ENCODE peak calls at places on chromosome 6, in six cellular contexts. T, Z, K, X, O and P are unnamed samples.

GRCh38 chr6:7848229-7848628 is 62.4 kb downstream of the TXNDC5 start:
- DNase-seq in T (no peak), Z (no peak), K (no peak), X (no peak), O (no peak), P (no peak)

GRCh38 chr6:9766240-9766915 is 648.5 kb downstream of the TFAP2A start:
- DNase-seq in T (no peak), Z (peak; percentile 55), K (no peak), X (no peak), O (no peak), P (no peak)

GRCh38 chr6:116983375-116983774 is 106.3 kb downstream of the RFX6 start:
- DNase-seq in T (no peak), Z (no peak), K (no peak), X (no peak), O (no peak), P (no peak)

GRCh38 chr6:168293641-168294530 is 25.7 kb downstream of the DACT2 start:
- DNase-seq in T (no peak), Z (no peak), K (peak; percentile 42), X (no peak), O (no peak), P (no peak)

GRCh38 chr6:19297880-19298279 is 539.3 kb upstream of the ID4 start:
- DNase-seq in T (no peak), Z (no peak), K (no peak), X (no peak), O (no peak), P (no peak)

GRCh38 chr6:100435299-100435698 is 29.4 kb downstream of the SIM1 start:
- DNase-seq in T (no peak), Z (peak; percentile 56), K (no peak), X (no peak), O (no peak), P (no peak)

GRCh38 chr6:2132416-2132815 is 113.0 kb downstream of the GMDS start:
- DNase-seq in T (no peak), Z (no peak), K (no peak), X (no peak), O (no peak), P (peak; percentile 23)

GRCh38 chr6:3383525-3383924 is 73.3 kb downstream of the SLC22A23 start:
- DNase-seq in T (no peak), Z (peak; percentile 38), K (no peak), X (no peak), O (no peak), P (peak; percentile 59)

GRCh38 chr6:166330612-166331011 is 11.7 kb downstream of the SFT2D1 start:
- DNase-seq in T (no peak), Z (no peak), K (peak; percentile 84), X (peak; percentile 67), O (peak; percentile 82), P (no peak)

GRCh38 chr6:12538881-12539357 is 177.6 kb upstream of the PHACTR1 start:
- DNase-seq in T (no peak), Z (peak; percentile 24), K (no peak), X (peak; percentile 25), O (peak; percentile 76), P (peak; percentile 65)

GRCh38 chr6:30093951-30094350 is 18.4 kb upstream of the RNF39 start:
- DNase-seq in T (no peak), Z (no peak), K (no peak), X (no peak), O (no peak), P (no peak)

GRCh38 chr6:85585741-85586140 is 7.9 kb downstream of the SNX14 start:
- DNase-seq in T (no peak), Z (peak; percentile 26), K (no peak), X (no peak), O (no peak), P (no peak)

GRCh38 chr6:151002562-151002961 is 137.1 kb downstream of the MTHFD1L start:
- DNase-seq in T (no peak), Z (no peak), K (peak; percentile 52), X (no peak), O (no peak), P (no peak)

GRCh38 chr6:117440558-117441525 is 15.1 kb upstream of the ROS1 start:
- DNase-seq in T (no peak), Z (peak; percentile 99), K (no peak), X (no peak), O (no peak), P (no peak)

GRCh38 chr6:132814716-132815570 is 574 bp downstream of the RPS12 start:
- DNase-seq in T (no peak), Z (no peak), K (no peak), X (no peak), O (peak; percentile 57), P (no peak)

GRCh38 chr6:102798631-102799030 is 1405.1 kb downstream of the GRIK2 start:
- DNase-seq in T (no peak), Z (no peak), K (no peak), X (no peak), O (no peak), P (no peak)

GRCh38 chr6:139926711-139927110 is 552.3 kb upstream of the CITED2 start:
- DNase-seq in T (no peak), Z (peak; percentile 38), K (no peak), X (no peak), O (no peak), P (no peak)

GRCh38 chr6:170082531-170083187 is 208.2 kb downstream of the DLL1 start:
- DNase-seq in T (no peak), Z (no peak), K (peak; percentile 75), X (no peak), O (no peak), P (no peak)

DNA sequence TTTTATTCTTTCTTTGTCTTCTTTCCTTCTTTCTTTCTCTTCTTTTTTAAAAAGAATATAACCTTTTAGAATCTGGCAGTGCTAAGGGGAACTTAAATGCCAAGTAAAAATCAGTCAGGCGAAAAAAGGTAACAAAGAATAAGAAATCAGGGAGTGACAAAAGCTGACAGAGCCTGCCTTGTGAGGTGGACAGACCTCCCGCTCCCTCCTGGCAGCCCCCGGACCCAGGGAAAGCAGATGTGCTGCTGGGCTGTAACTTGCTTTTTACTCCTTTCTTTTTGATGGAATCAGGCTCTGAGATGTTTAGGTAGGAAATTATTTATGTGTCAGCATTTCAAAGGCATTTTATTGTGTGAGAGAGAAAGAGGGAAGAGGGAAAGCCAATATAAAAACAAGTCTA is 95.5 kb upstream of the TRAF3IP2 start:
- DNase-seq in T (no peak), Z (no peak), K (peak; percentile 63), X (no peak), O (no peak), P (no peak)
- H3K4me3 ChIP-seq in T (no peak overlapping the region), Z (no peak overlapping the region), K (no peak overlapping the region), X (no peak overlapping the region), O (no peak overlapping the region), P (no peak overlapping the region)

GRCh38 chr6:149896491-149896890 is 1.4 kb downstream of the RAET1E start:
- DNase-seq in T (no peak), Z (peak; percentile 51), K (peak; percentile 45), X (no peak), O (peak; percentile 62), P (no peak)

GRCh38 chr6:149898966-149899365 is 1.1 kb upstream of the RAET1E start:
- DNase-seq in T (no peak), Z (no peak), K (peak; percentile 78), X (no peak), O (peak; percentile 16), P (no peak)

GRCh38 chr6:149897015-149897697 is 757 bp downstream of the RAET1E start:
- DNase-seq in T (peak; percentile 71), Z (peak; percentile 97), K (peak; percentile 98), X (peak; percentile 79), O (peak; percentile 95), P (peak; percentile 46)

GRCh38 chr6:149897855-149898744 is at the start of gene RAET1E:
- DNase-seq in T (no peak), Z (no peak), K (peak; percentile 84), X (no peak), O (peak; percentile 45), P (no peak)

DNA sequence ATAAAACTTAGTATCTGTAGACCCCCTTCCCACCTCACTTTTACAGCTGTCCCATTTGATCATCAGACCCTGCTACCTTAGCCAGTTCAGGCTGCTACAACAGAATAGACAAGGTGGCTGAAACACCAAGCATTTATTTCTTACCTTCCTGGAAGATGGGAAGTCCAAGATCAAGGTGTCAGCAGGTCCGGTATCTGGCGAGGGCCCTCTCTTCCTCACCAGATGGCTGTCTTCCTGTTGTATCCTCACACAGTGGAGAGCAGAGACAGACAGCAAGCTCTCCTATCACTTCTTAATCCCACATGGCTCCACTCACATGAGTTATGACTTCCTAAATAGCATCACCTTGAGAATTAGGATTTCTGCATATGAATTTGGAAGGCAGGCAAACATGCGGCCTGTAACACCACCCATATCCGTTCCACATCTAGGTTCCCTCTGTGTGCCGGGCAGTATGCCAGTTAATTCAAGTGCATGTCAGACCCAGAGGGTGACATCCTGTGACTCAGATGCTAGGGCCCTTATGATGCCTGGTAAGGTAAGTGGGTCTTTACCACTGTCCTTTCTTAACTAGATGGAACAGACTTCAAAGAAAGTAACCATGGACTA is 2.1 kb downstream of the RAET1E start:
- DNase-seq in T (no peak), Z (peak; percentile 72), K (peak; percentile 90), X (peak; percentile 30), O (peak; percentile 74), P (peak; percentile 40)
- H3K4me3 ChIP-seq in T (no peak overlapping the region), Z (no peak overlapping the region), K (no peak overlapping the region), X (no peak overlapping the region), O (no peak overlapping the region), P (no peak overlapping the region)

GRCh38 chr6:26029857-26030653 is 57.2 kb upstream of the HFE start:
- DNase-seq in T (no peak), Z (no peak), K (no peak), X (no peak), O (no peak), P (no peak)

GRCh38 chr6:26029570-26029856 is 57.7 kb upstream of the HFE start:
- DNase-seq in T (no peak), Z (no peak), K (no peak), X (no peak), O (no peak), P (no peak)

GRCh38 chr6:26031151-26031594 is 56.1 kb upstream of the HFE start:
- DNase-seq in T (no peak), Z (no peak), K (no peak), X (no peak), O (no peak), P (no peak)

GRCh38 chr6:26031595-26032386 is 55.4 kb upstream of the HFE start:
- DNase-seq in T (peak; percentile 81), Z (peak; percentile 93), K (peak; percentile 94), X (peak; percentile 35), O (peak; percentile 85), P (peak; percentile 69)

DNA sequence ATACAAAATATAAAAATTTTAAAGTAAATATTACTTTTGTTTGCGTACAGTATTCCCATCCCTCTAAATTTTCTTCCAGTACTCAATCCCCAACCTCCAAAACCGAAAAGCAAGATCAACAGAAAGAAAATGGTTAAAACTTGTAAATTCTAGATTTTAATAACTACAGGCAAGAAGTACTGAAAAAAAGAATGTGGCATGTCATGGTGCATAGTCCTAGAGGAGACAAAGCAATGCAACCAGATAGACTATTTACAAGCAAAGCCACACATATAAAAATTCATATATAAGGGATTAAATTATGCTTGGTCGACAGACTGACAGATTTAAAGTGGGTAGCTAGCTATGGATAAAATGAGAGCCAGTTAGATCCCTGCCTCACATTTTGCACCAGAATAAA is 56.5 kb upstream of the HFE start:
- DNase-seq in T (no peak), Z (no peak), K (no peak), X (no peak), O (no peak), P (no peak)
- H3K4me3 ChIP-seq in T (no peak overlapping the region), Z (no peak overlapping the region), K (no peak overlapping the region), X (peak overlapping the region; percentile 62), O (no peak overlapping the region), P (no peak overlapping the region)

GRCh38 chr6:69232506-69233194 is 564.2 kb downstream of the LMBRD1 start:
- DNase-seq in T (peak; percentile 57), Z (peak; percentile 54), K (no peak), X (peak; percentile 80), O (peak; percentile 89), P (peak; percentile 78)

GRCh38 chr6:69231983-69232382 is 564.8 kb downstream of the LMBRD1 start:
- DNase-seq in T (no peak), Z (no peak), K (no peak), X (no peak), O (no peak), P (no peak)

GRCh38 chr6:69233195-69233524 is 563.6 kb downstream of the LMBRD1 start:
- DNase-seq in T (no peak), Z (no peak), K (no peak), X (no peak), O (no peak), P (no peak)
- H3K4me3 ChIP-seq in T (no peak overlapping the region), Z (no peak overlapping the region), K (no peak overlapping the region), X (no peak overlapping the region), O (no peak overlapping the region), P (no peak overlapping the region)